ENCODE peak calls at places on chromosome 15, in eight cellular contexts. Z, D, Y, M, P, N, O and T are unnamed samples.

GRCh38 chr15:70341566-70341965 is 243.8 kb upstream of the TLE3 start:
- DNase-seq in Z (no peak), D (no peak), Y (no peak), M (no peak), P (no peak), N (no peak), O (no peak), T (no peak)

GRCh38 chr15:55782901-55783300 is 39.9 kb upstream of the PRTG start:
- DNase-seq in Z (no peak), D (no peak), Y (no peak), M (no peak), P (no peak), N (no peak), O (no peak), T (no peak)

GRCh38 chr15:77014137-77015081 is 19.5 kb downstream of the PSTPIP1 start:
- DNase-seq in Z (no peak), D (no peak), Y (no peak), M (no peak), P (no peak), N (peak), O (no peak), T (no peak)

GRCh38 chr15:57183614-57184344 is 192.5 kb upstream of the CGNL1 start:
- DNase-seq in Z (peak), D (no peak), Y (no peak), M (no peak), P (no peak), N (no peak), O (no peak), T (no peak)

GRCh38 chr15:82122754-82123400 is 77.1 kb upstream of the MEX3B start:
- DNase-seq in Z (peak), D (no peak), Y (peak), M (no peak), P (no peak), N (no peak), O (no peak), T (peak)

GRCh38 chr15:52217186-52217585 is 26.0 kb upstream of the GNB5 start:
- DNase-seq in Z (no peak), D (no peak), Y (peak), M (peak), P (no peak), N (no peak), O (no peak), T (peak)

GRCh38 chr15:40308844-40309189 is 1.1 kb upstream of the PLCB2 start:
- DNase-seq in Z (no peak), D (no peak), Y (no peak), M (no peak), P (no peak), N (peak), O (no peak), T (peak)

GRCh38 chr15:78564743-78565096 is 600 bp upstream of the CHRNA5 start:
- DNase-seq in Z (no peak), D (no peak), Y (no peak), M (no peak), P (no peak), N (no peak), O (no peak), T (no peak)

GRCh38 chr15:40554164-40554530 is 10.7 kb downstream of the CCDC32 start:
- DNase-seq in Z (no peak), D (no peak), Y (no peak), M (no peak), P (no peak), N (no peak), O (no peak), T (no peak)

GRCh38 chr15:71705151-71705550 is 105.2 kb upstream of the NR2E3 start:
- DNase-seq in Z (peak), D (no peak), Y (no peak), M (no peak), P (no peak), N (no peak), O (no peak), T (no peak)

GRCh38 chr15:49813615-49814014 is 192.8 kb downstream of the DTWD1 start:
- DNase-seq in Z (no peak), D (no peak), Y (no peak), M (no peak), P (no peak), N (no peak), O (no peak), T (no peak)

GRCh38 chr15:97904196-97904572 is 56.3 kb upstream of the ARRDC4 start:
- DNase-seq in Z (peak), D (peak), Y (peak), M (peak), P (peak), N (peak), O (peak), T (peak)

GRCh38 chr15:29922191-29922590 is 99.9 kb upstream of the TJP1 start:
- DNase-seq in Z (no peak), D (no peak), Y (no peak), M (no peak), P (no peak), N (no peak), O (no peak), T (no peak)

GRCh38 chr15:63176302-63176701 is 13.1 kb upstream of the RAB8B start:
- DNase-seq in Z (no peak), D (no peak), Y (no peak), M (no peak), P (no peak), N (no peak), O (no peak), T (no peak)

DNA sequence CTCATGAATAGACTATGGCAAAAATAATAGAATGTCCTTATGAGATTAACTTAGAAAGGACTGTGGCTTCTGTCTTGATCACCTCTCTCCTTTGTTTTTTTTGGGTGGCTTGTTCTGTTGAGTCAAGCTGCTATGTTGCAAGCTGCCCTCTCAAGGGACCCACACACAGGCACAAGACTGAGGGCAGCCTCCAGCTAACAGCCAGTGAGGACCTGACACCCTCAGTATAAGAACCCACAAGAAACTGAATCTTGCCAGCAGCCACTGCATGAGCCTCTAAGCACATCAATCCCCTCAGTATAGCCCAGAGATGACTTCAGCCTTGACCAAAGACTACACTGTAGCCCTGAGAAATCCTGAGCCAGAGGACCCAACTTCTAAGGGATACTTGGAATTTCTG is 361.1 kb downstream of the MCTP2 start:
- DNase-seq in Z (no peak), D (no peak), Y (no peak), M (no peak), P (no peak), N (no peak), O (no peak), T (no peak)
- TF ChIP-seq CTCF in Z (no peak), D (no peak), Y (no peak), M (no peak), P (no peak), N (no peak), O (no peak), T (no peak)

GRCh38 chr15:80308002-80308401 is 56.0 kb upstream of the CTXND1 start:
- DNase-seq in Z (no peak), D (no peak), Y (no peak), M (peak), P (no peak), N (no peak), O (no peak), T (no peak)

GRCh38 chr15:80310776-80311175 is 58.8 kb upstream of the CTXND1 start:
- DNase-seq in Z (no peak), D (no peak), Y (no peak), M (no peak), P (no peak), N (no peak), O (no peak), T (no peak)

DNA sequence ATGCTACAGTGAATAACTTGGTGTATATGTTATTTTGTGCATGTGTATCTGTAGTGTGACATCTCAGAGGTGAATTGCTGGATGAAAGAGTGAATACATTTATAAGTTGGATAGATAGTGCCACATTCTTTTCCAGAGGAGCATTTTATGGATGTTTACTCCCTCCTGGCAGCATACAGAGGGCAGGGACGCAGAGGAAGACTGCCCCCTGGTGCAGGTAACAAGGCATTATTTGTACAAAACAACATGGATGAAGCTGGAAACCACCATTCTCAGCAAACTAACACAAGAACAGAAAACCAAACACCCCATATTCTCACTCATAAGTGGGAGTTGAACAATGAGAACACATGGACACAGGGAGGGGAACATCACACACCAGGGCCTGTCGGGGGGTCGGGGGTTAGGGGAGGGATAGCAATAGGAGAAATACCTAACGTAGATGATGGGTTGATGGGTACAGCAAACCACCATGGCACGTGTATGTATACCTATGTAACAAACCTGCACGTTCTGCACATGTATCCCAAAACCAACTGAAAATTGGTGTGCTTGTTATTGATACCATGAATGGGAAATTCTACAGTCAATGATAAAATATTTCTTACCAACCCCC is 57.9 kb upstream of the CTXND1 start:
- DNase-seq in Z (peak), D (no peak), Y (peak), M (peak), P (no peak), N (no peak), O (no peak), T (peak)
- TF ChIP-seq CTCF in Z (peak), D (peak), Y (peak), M (peak), P (no peak), N (peak), O (peak), T (peak)

GRCh38 chr15:64387562-64388168 is at the start of gene TRIP4:
- DNase-seq in Z (peak), D (peak), Y (peak), M (peak), P (peak), N (peak), O (peak), T (peak)
- TF ChIP-seq CTCF in Z (peak), D (no peak), Y (peak), M (peak), P (no peak), N (no peak), O (peak), T (no peak)

GRCh38 chr15:37981781-37982180 is 47.3 kb downstream of the TMCO5A start:
- DNase-seq in Z (peak), D (no peak), Y (no peak), M (peak), P (no peak), N (no peak), O (no peak), T (no peak)
- TF ChIP-seq CTCF in Z (peak), D (peak), Y (peak), M (peak), P (peak), N (no peak), O (peak), T (no peak)